ENCODE peak calls at places on chromosomes 13 and 19, in four cellular contexts. I, A, E and O are unnamed samples.

GRCh38 chr19:53612762-53613526 is 18.9 kb upstream of the DPRX start:
- DNase-seq in E (no peak), A (no peak), I (no peak), O (no peak)

GRCh38 chr19:43560687-43561086 is 14.6 kb downstream of the XRCC1 start:
- DNase-seq in A (peak), I (no peak), E (no peak), O (peak)

GRCh38 chr13:29959621-29960020 is 109.2 kb upstream of the UBL3 start:
- DNase-seq in E (no peak), I (no peak), A (no peak), O (no peak)

GRCh38 chr13:48679941-48680630 is 26.4 kb downstream of the CYSLTR2 start:
- DNase-seq in E (no peak), I (no peak), A (no peak), O (no peak)

GRCh38 chr19:9721861-9722260 is 46.7 kb downstream of the ZNF846 start:
- DNase-seq in E (no peak), I (no peak), A (no peak), O (no peak)

GRCh38 chr13:100789481-100789880 is 114.9 kb upstream of the TMTC4 start:
- DNase-seq in E (no peak), I (peak), A (peak), O (no peak)

GRCh38 chr19:29569038-29569911 is 36.8 kb upstream of the POP4 start:
- DNase-seq in A (no peak), E (no peak), I (no peak), O (no peak)

GRCh38 chr19:15161028-15161984 is 39.5 kb downstream of the NOTCH3 start:
- DNase-seq in I (no peak), E (no peak), A (peak), O (peak)

GRCh38 chr19:19539738-19540703 is 2.0 kb downstream of the CILP2 start:
- DNase-seq in E (peak), I (no peak), A (no peak), O (no peak)

GRCh38 chr19:4267101-4267900 is 11.8 kb upstream of the SHD start:
- DNase-seq in E (peak), A (peak), I (peak), O (peak)

GRCh38 chr19:38033658-38034150 is 126.7 kb downstream of the SIPA1L3 start:
- DNase-seq in E (no peak), A (no peak), I (no peak), O (no peak)

GRCh38 chr13:35729926-35730627 is 253.6 kb upstream of the MAB21L1 start:
- DNase-seq in E (peak), A (peak), I (no peak), O (no peak)

GRCh38 chr13:99969934-99970760 is 1.4 kb downstream of the ZIC5 start:
- DNase-seq in I (peak), A (peak), E (no peak), O (peak)

GRCh38 chr13:44605275-44605674 is 29.1 kb upstream of the TSC22D1 start:
- DNase-seq in E (no peak), A (no peak), I (no peak), O (no peak)

GRCh38 chr13:94813920-94814500 is 101.7 kb upstream of the SOX21 start:
- DNase-seq in I (no peak), E (no peak), A (no peak), O (no peak)

GRCh38 chr19:54724142-54724541 is at the start of gene KIR3DL3:
- DNase-seq in I (no peak), E (no peak), A (no peak), O (no peak)

GRCh38 chr13:27476943-27477681 is 26.7 kb upstream of the MTIF3 start:
- DNase-seq in E (no peak), A (no peak), I (no peak), O (peak)

GRCh38 chr13:60363288-60363687 is 33.7 kb upstream of the TDRD3 start:
- DNase-seq in A (no peak), I (no peak), E (no peak), O (no peak)

GRCh38 chr19:7729211-7729610 is 2.7 kb downstream of the CLEC4G start:
- DNase-seq in E (no peak), I (no peak), A (no peak), O (no peak)

GRCh38 chr19:1250374-1251232 is 2.2 kb downstream of the MIDN start:
- DNase-seq in A (peak), I (no peak), E (peak), O (no peak)

GRCh38 chr19:7959209-7959608 is 15.7 kb upstream of the TIMM44 start:
- DNase-seq in I (no peak), A (no peak), E (no peak), O (no peak)

GRCh38 chr13:42814868-42815267 is 33.5 kb downstream of the FAM216B start:
- DNase-seq in A (no peak), E (no peak), I (no peak), O (no peak)

GRCh38 chr13:47289578-47289977 is 392.7 kb upstream of the HTR2A start:
- DNase-seq in I (no peak), A (no peak), E (no peak), O (peak)

GRCh38 chr19:15464394-15465385 is at the start of gene RASAL3:
- DNase-seq in I (no peak), E (peak), A (no peak), O (no peak)

GRCh38 chr19:5048091-5048726 is 79.3 kb downstream of the KDM4B start:
- DNase-seq in E (peak), I (peak), A (peak), O (peak)

GRCh38 chr19:804419-805160 is 7.3 kb downstream of the PTBP1 start:
- DNase-seq in A (no peak), E (peak), I (no peak), O (no peak)

GRCh38 chr13:78161266-78161665 is 242.6 kb upstream of the EDNRB start:
- DNase-seq in I (no peak), A (no peak), E (no peak), O (no peak)

GRCh38 chr13:113969311-113969972 is 4.4 kb downstream of the C13orf46 start:
- DNase-seq in E (no peak), A (no peak), I (no peak), O (no peak)

GRCh38 chr13:79079351-79079839 is 326.7 kb downstream of the RBM26 start:
- DNase-seq in A (no peak), I (no peak), E (no peak), O (no peak)

GRCh38 chr19:45878043-45878794 is 7.7 kb downstream of the IRF2BP1 start:
- DNase-seq in E (no peak), A (no peak), I (no peak), O (peak)

GRCh38 chr19:41960973-41961372 is 1.9 kb upstream of the RABAC1 start:
- DNase-seq in E (no peak), A (no peak), I (no peak), O (no peak)

GRCh38 chr13:85528578-85529215 is 270.5 kb downstream of the SLITRK6 start:
- DNase-seq in E (no peak), I (no peak), A (no peak), O (no peak)

GRCh38 chr13:32426981-32427851 is 714 bp downstream of the N4BP2L1 start:
- DNase-seq in E (peak), A (peak), I (peak), O (peak)

GRCh38 chr13:23510979-23511735 is 59.1 kb upstream of the TNFRSF19 start:
- DNase-seq in E (no peak), A (peak), I (no peak), O (no peak)
- TF ChIP-seq CTCF in E (peak), A (no peak), I (peak), O (no peak)

GRCh38 chr13:98879127-98879520 is 98.7 kb downstream of the DOCK9 start:
- DNase-seq in A (no peak), I (no peak), E (no peak), O (no peak)
- TF ChIP-seq CTCF in A (no peak), I (no peak), E (no peak), O (no peak)

DNA sequence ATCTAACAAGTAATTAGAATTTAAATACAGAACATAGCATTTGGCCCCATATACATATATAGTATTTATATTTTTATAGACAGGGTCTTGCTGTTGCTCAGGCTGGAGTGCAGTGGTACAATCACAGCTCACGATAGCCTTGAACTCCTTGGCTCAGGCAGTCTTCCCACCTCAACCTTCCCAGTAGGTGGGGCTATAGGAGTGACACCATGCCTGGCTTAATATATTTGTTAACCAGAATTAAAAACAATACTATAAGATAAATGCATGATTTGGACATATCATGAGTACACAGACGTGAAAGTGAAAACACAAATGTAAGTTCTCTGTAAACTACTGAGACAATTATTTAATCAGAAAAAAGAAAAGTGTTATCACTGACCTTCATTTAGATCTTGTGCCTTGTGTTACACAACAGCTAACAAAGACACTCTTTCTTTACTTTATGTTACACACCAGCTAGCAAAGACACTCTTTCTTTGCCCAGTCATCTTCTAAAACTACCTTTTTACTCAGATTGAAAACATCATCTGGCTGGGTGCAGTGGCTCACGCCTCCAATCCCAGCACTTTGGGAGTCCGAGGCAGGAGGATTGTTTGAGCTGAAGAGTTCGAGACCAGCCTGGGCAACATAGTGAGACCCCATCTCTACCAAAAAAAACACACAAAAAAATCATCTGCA is 22.6 kb downstream of the CARS2 start:
- DNase-seq in I (no peak), A (peak), E (no peak), O (no peak)
- TF ChIP-seq CTCF in I (no peak), A (peak), E (peak), O (no peak)

GRCh38 chr13:49694446-49694845 is 3.2 kb upstream of the EBPL start:
- DNase-seq in I (no peak), A (no peak), E (no peak), O (no peak)

GRCh38 chr13:49693191-49693733 is 2.0 kb upstream of the EBPL start:
- DNase-seq in E (no peak), I (no peak), A (no peak), O (no peak)

GRCh38 chr13:49690133-49690989 is 925 bp downstream of the EBPL start:
- DNase-seq in A (peak), I (no peak), E (no peak), O (peak)

GRCh38 chr13:49693877-49694276 is 2.6 kb upstream of the EBPL start:
- DNase-seq in A (no peak), I (no peak), E (no peak), O (no peak)

GRCh38 chr13:49690990-49691886 is at the start of gene EBPL:
- DNase-seq in I (peak), A (peak), E (peak), O (peak)
- TF ChIP-seq CTCF in I (no peak), A (no peak), E (peak), O (no peak)